ENCODE peak calls at places on chromosomes 1 and 21, in five cellular contexts. J is fibroblast of villous mesenchyme, T is left ventricle myocardium inferior, R is fibroblast of mammary gland, C is mucosa of descending colon. G is an unnamed sample.

GRCh38 chr1:228875741-228876140 is 140.5 kb downstream of the RHOU start:
- DNase-seq in T (no peak), C (no peak), R (no peak), J (peak), G (no peak)

GRCh38 chr21:31406510-31406909 is 62.4 kb upstream of the TIAM1 start:
- DNase-seq in J (no peak), R (no peak), C (no peak), T (no peak), G (no peak)

GRCh38 chr1:184986250-184986649 is 11.9 kb upstream of the NIBAN1 start:
- DNase-seq in J (peak), C (no peak), R (peak), T (no peak), G (no peak)

GRCh38 chr1:163130250-163130856 is 61.2 kb downstream of the RGS4 start:
- DNase-seq in R (no peak), J (no peak), T (no peak), C (no peak), G (no peak)

GRCh38 chr1:98467584-98467983 is 193.9 kb upstream of the SNX7 start:
- DNase-seq in C (no peak), J (no peak), R (no peak), T (no peak), G (no peak)

GRCh38 chr1:170063109-170063826 is 11.2 kb downstream of the KIFAP3 start:
- DNase-seq in C (no peak), J (no peak), R (peak), T (no peak), G (no peak)

GRCh38 chr1:59446257-59446901 is 149.5 kb downstream of the FGGY start:
- DNase-seq in J (peak), C (no peak), T (no peak), R (peak), G (no peak)

GRCh38 chr1:228109962-228110488 is 926 bp upstream of the MRPL55 start:
- DNase-seq in T (no peak), C (no peak), J (peak), R (no peak), G (no peak)

GRCh38 chr1:205595861-205596260 is 36.0 kb downstream of the ELK4 start:
- DNase-seq in J (no peak), T (no peak), R (no peak), C (no peak), G (no peak)

GRCh38 chr1:2796890-2797740 is 4.4 kb downstream of the TTC34 start:
- DNase-seq in T (no peak), C (peak), R (no peak), J (no peak), G (no peak)

GRCh38 chr21:39125752-39126485 is 57.3 kb downstream of the PSMG1 start:
- DNase-seq in T (no peak), C (peak), J (peak), R (peak), G (peak)

GRCh38 chr1:1752671-1753606 is 25.3 kb downstream of the NADK start:
- DNase-seq in C (no peak), J (no peak), R (no peak), T (no peak), G (no peak)

GRCh38 chr1:246114369-246114768 is 392.7 kb downstream of the SMYD3 start:
- DNase-seq in J (no peak), R (no peak), C (no peak), T (no peak), G (no peak)

GRCh38 chr21:46540087-46540710 is 64.7 kb downstream of the S100B start:
- DNase-seq in R (no peak), J (no peak), T (no peak), C (no peak), G (no peak)

GRCh38 chr1:21652937-21653743 is 16.0 kb downstream of the RAP1GAP start:
- DNase-seq in C (no peak), J (no peak), R (no peak), T (no peak), G (no peak)

GRCh38 chr1:224435999-224436398 is 1.4 kb upstream of the WDR26 start:
- DNase-seq in J (no peak), R (no peak), T (no peak), C (no peak), G (no peak)

GRCh38 chr1:66981679-66982078 is 56.9 kb downstream of the MIER1 start:
- DNase-seq in R (peak), C (no peak), J (peak), T (no peak), G (peak)

GRCh38 chr1:234601217-234602017 is 8.6 kb downstream of the IRF2BP2 start:
- DNase-seq in T (no peak), C (no peak), R (peak), J (peak), G (no peak)

GRCh38 chr1:234604393-234604725 is 5.6 kb downstream of the IRF2BP2 start:
- DNase-seq in J (no peak), T (no peak), C (no peak), R (no peak), G (no peak)

GRCh38 chr1:234600418-234601216 is 9.4 kb downstream of the IRF2BP2 start:
- DNase-seq in T (peak), R (peak), C (peak), J (peak), G (peak)

GRCh38 chr1:234603221-234604204 is 6.5 kb downstream of the IRF2BP2 start:
- DNase-seq in T (no peak), C (no peak), J (peak), R (peak), G (no peak)

GRCh38 chr1:234602334-234603220 is 7.4 kb downstream of the IRF2BP2 start:
- DNase-seq in C (no peak), R (peak), T (no peak), J (peak), G (peak)
- H3K4me3 ChIP-seq in C (no peak), R (no peak), T (peak), J (peak), G (peak)

GRCh38 chr1:238399558-238399957 is 508.8 kb upstream of the ZP4 start:
- DNase-seq in J (no peak), R (peak), T (no peak), C (no peak), G (no peak)
- TF ChIP-seq CTCF in J (no peak), R (no peak), T (no peak), C (no peak), G (no peak)

GRCh38 chr1:22833699-22834098 is 123.1 kb downstream of the EPHB2 start:
- DNase-seq in R (no peak), C (no peak), J (no peak), T (no peak), G (no peak)
- H3K4me3 ChIP-seq in R (no peak), C (no peak), J (no peak), T (no peak), G (no peak)

DNA sequence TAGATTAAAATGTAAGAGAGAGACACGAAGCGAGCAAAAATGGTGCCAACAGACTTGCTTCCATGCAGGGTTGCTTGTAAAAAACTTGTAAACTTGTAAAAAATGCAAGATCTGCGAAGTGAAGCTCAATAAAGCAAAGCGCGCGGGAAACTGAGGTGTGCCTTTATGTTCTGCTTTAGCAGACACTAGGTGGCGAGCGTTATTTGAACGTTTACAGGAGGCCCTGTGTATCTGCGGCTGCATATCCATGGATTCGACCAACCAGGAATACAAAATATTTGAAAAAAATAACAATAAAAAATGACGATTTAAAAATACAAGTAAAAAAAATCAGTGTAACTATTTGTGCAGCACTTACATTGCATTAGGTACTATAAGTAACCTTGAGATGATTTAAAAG is 1.5 kb downstream of the UBE2G2 start:
- DNase-seq in C (no peak), T (no peak), R (peak), J (peak), G (peak)
- TF ChIP-seq CTCF in C (peak), T (peak), R (peak), J (peak), G (no peak)

DNA sequence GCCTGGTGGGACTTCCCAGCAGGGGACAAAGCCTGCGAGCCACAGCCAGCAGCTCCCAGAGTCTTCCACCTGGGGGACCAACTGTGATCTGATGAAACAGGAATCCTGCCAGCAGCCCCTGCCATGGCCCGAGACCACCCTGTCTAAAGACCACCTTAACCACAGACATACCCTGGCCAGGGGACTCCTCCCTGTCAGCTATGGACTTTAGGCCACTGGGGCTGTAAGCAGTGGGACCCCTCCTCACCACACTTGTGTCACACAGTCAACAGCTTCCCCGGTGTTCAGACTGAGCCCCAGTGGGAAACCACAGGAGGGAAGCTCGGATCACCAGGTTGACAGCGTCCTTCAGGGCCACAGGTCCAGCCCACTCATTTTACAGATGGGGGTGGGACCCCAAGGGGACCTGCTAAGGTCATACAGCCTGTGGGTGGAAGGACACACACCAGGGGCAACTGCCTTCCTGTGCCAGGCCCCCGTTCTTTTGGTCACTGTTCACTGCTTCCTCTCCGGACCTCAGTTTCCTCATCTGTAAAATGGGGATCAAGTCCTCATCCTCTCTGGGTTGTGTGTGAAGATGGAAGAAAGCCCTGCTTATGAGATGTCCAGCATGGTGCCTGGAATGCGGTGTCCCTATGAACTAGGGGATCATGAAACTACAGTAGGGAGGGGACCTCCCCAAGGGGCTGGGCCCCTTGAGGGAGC is 11.4 kb downstream of the EPHA2 start:
- DNase-seq in J (no peak), R (no peak), C (no peak), T (no peak), G (no peak)
- H3K4me3 ChIP-seq in J (no peak), R (no peak), C (no peak), T (peak), G (no peak)